ENCODE peak calls at places on chromosomes 13 and 19, in seven cellular contexts. B is NCI-H2081, L is small intestine, O is amygdala, U is astrocyte of the spinal cord, G is CMK, D is retina. Y is an unnamed sample.

GRCh38 chr13:53272873-53273272 is 244.3 kb downstream of the OLFM4 start:
- DNase-seq in L (no peak), O (no peak), B (no peak), G (no peak), D (no peak), U (no peak), Y (no peak)

GRCh38 chr19:19342086-19343015 is 21.7 kb downstream of the MAU2 start:
- DNase-seq in G (no peak), B (peak; percentile 5), D (peak; percentile 69), U (peak; percentile 50), L (peak; percentile 71), O (no peak), Y (no peak)

GRCh38 chr19:9913237-9914000 is 22.9 kb downstream of the OLFM2 start:
- DNase-seq in U (no peak), B (no peak), G (no peak), O (no peak), L (no peak), D (peak; percentile 17), Y (peak; percentile 37)

GRCh38 chr13:76292726-76293125 is 593.5 kb downstream of the KCTD12 start:
- DNase-seq in G (no peak), B (no peak), O (no peak), U (no peak), L (no peak), D (no peak), Y (no peak)

GRCh38 chr13:112910616-112911280 is 58.3 kb upstream of the MCF2L start:
- DNase-seq in L (no peak), O (no peak), U (no peak), D (no peak), B (no peak), G (no peak), Y (no peak)

GRCh38 chr19:39276740-39277139 is 8.5 kb downstream of the IFNL2 start:
- DNase-seq in U (no peak), O (no peak), D (no peak), L (no peak), G (no peak), B (no peak), Y (no peak)

GRCh38 chr19:5093297-5093858 is 124.5 kb downstream of the KDM4B start:
- DNase-seq in U (no peak), L (no peak), D (peak; percentile 84), G (no peak), B (no peak), O (no peak), Y (no peak)

GRCh38 chr13:23610187-23610576 is 40.0 kb downstream of the TNFRSF19 start:
- DNase-seq in B (no peak), U (peak; percentile 62), L (no peak), O (no peak), D (no peak), G (no peak), Y (peak; percentile 23)

GRCh38 chr19:13164370-13165090 is 14.3 kb downstream of the IER2 start:
- DNase-seq in G (peak; percentile 70), L (peak; percentile 73), O (no peak), D (peak; percentile 92), U (peak; percentile 69), B (peak; percentile 70), Y (peak; percentile 85)

GRCh38 chr19:53881482-53882390 is at the start of gene PRKCG:
- DNase-seq in L (peak; percentile 42), U (no peak), G (no peak), O (no peak), D (peak; percentile 57), B (no peak), Y (no peak)

GRCh38 chr19:47693903-47694302 is 19.3 kb upstream of the EHD2 start:
- DNase-seq in B (no peak), U (no peak), D (no peak), L (no peak), G (no peak), O (no peak), Y (no peak)

GRCh38 chr19:38932425-38933179 is 1.9 kb downstream of the MRPS12 start:
- DNase-seq in L (peak; percentile 29), O (no peak), D (no peak), G (peak; percentile 69), U (peak; percentile 32), B (peak; percentile 12), Y (no peak)

GRCh38 chr13:42109957-42110356 is 61.5 kb downstream of the DGKH start:
- DNase-seq in B (no peak), O (no peak), G (no peak), U (no peak), L (no peak), D (no peak), Y (no peak)

GRCh38 chr19:497476-497860 is 1.2 kb downstream of the MADCAM1 start:
- DNase-seq in U (no peak), B (no peak), D (no peak), G (no peak), L (no peak), O (no peak), Y (no peak)

Y was measured in MG63.